ENCODE peak calls at places on chromosomes 6 and 20, in eight cellular contexts. G is stomach, J is Panc1, O is upper lobe of left lung, X is esophagus muscularis mucosa, I is transverse colon, A is HL-60, U is suprapubic skin. P is an unnamed sample.

GRCh38 chr6:167858086-167858591 is 31.4 kb downstream of the AFDN start:
- DNase-seq in I (no peak), J (no peak), U (no peak), X (no peak), A (no peak), G (no peak), O (no peak), P (no peak)

GRCh38 chr6:36184311-36184710 is 12.2 kb upstream of the BRPF3 start:
- DNase-seq in O (no peak), X (no peak), J (no peak), I (no peak), U (no peak), G (no peak), A (no peak), P (no peak)

GRCh38 chr20:25009218-25010145 is 16.9 kb upstream of the APMAP start:
- DNase-seq in J (no peak), A (no peak), X (no peak), U (peak), O (peak), G (no peak), I (peak), P (peak)

GRCh38 chr6:56663344-56663743 is 20.7 kb upstream of the DST start:
- DNase-seq in I (peak), J (peak), O (no peak), U (no peak), G (no peak), X (no peak), A (no peak), P (no peak)

GRCh38 chr6:25122001-25122400 is 157.2 kb upstream of the CARMIL1 start:
- DNase-seq in X (no peak), I (no peak), A (no peak), U (no peak), O (no peak), J (no peak), G (no peak), P (no peak)

GRCh38 chr6:44667668-44668390 is 280.3 kb downstream of the CDC5L start:
- DNase-seq in O (no peak), A (peak), U (no peak), J (peak), G (peak), X (no peak), I (peak), P (no peak)

GRCh38 chr6:143805832-143806281 is 37.3 kb upstream of the LTV1 start:
- DNase-seq in O (no peak), I (no peak), A (no peak), U (no peak), X (no peak), J (no peak), G (no peak), P (no peak)

GRCh38 chr20:40997116-40997515 is 31.5 kb upstream of the TOP1 start:
- DNase-seq in J (no peak), A (no peak), I (no peak), G (no peak), U (no peak), O (no peak), X (peak), P (no peak)

GRCh38 chr20:49447946-49448809 is 34.3 kb downstream of the KCNB1 start:
- DNase-seq in G (no peak), I (no peak), A (no peak), X (no peak), U (peak), J (no peak), O (no peak), P (no peak)

GRCh38 chr6:17932362-17932852 is 55.0 kb downstream of the KIF13A start:
- DNase-seq in X (no peak), I (no peak), A (peak), O (peak), G (no peak), J (no peak), U (no peak), P (no peak)

GRCh38 chr6:46419576-46420002 is 71.7 kb downstream of the RCAN2 start:
- DNase-seq in U (no peak), A (peak), J (peak), X (no peak), I (peak), G (peak), O (peak), P (no peak)

GRCh38 chr6:106339334-106340029 is 13.9 kb upstream of the ATG5 start:
- DNase-seq in J (peak), A (peak), I (peak), O (peak), X (no peak), G (peak), U (no peak), P (no peak)

GRCh38 chr6:144248003-144248402 is 37.1 kb upstream of the UTRN start:
- DNase-seq in I (no peak), A (no peak), G (no peak), X (no peak), U (no peak), O (no peak), J (no peak), P (no peak)

GRCh38 chr20:62430871-62431447 is 3.6 kb upstream of the RBBP8NL start:
- DNase-seq in I (no peak), A (no peak), G (no peak), X (no peak), J (no peak), U (no peak), O (no peak), P (no peak)

GRCh38 chr20:38579219-38579618 is 1.8 kb upstream of the ADIG start:
- DNase-seq in O (no peak), U (no peak), G (no peak), I (no peak), A (no peak), X (no peak), J (no peak), P (no peak)

GRCh38 chr20:43725666-43726065 is 1.1 kb downstream of the GTSF1L start:
- DNase-seq in G (no peak), U (no peak), J (no peak), X (no peak), O (no peak), I (no peak), A (no peak), P (no peak)

GRCh38 chr6:99492137-99492536 is 23.1 kb downstream of the USP45 start:
- DNase-seq in O (no peak), I (no peak), J (no peak), G (no peak), A (no peak), U (no peak), X (no peak), P (no peak)

GRCh38 chr6:133613231-133613630 is 275.7 kb upstream of the TCF21 start:
- DNase-seq in X (no peak), O (no peak), U (no peak), J (no peak), A (no peak), G (no peak), I (no peak), P (no peak)

GRCh38 chr20:42483694-42484303 is 705.9 kb downstream of the PTPRT start:
- DNase-seq in X (no peak), G (no peak), O (peak), I (peak), J (no peak), A (peak), U (no peak), P (no peak)

GRCh38 chr6:36839819-36840379 is 655 bp upstream of the CPNE5 start:
- DNase-seq in G (peak), X (no peak), U (no peak), I (no peak), A (peak), J (no peak), O (no peak), P (peak)

GRCh38 chr20:42775037-42775436 is 414.7 kb downstream of the PTPRT start:
- DNase-seq in O (no peak), A (no peak), G (no peak), J (no peak), U (no peak), X (no peak), I (no peak), P (no peak)

GRCh38 chr20:18481596-18481995 is 14.4 kb downstream of the POLR3F start:
- DNase-seq in O (no peak), A (no peak), J (no peak), G (no peak), X (no peak), I (no peak), U (no peak), P (no peak)

GRCh38 chr6:32190054-32190945 is at the start of gene PBX2:
- DNase-seq in O (peak), A (peak), I (peak), X (peak), G (peak), J (no peak), U (peak), P (peak)

GRCh38 chr6:32190946-32191677 is 1.1 kb upstream of the PBX2 start:
- DNase-seq in U (no peak), A (no peak), G (no peak), X (no peak), O (no peak), J (no peak), I (no peak), P (no peak)

GRCh38 chr6:32191696-32192607 is 491 bp downstream of the GPSM3 start:
- DNase-seq in I (no peak), X (no peak), J (no peak), A (no peak), G (no peak), O (no peak), U (no peak), P (peak)

GRCh38 chr6:32194388-32194787 is 1.9 kb upstream of the GPSM3 start:
- DNase-seq in I (no peak), O (no peak), J (no peak), U (no peak), X (no peak), A (no peak), G (no peak), P (no peak)

DNA sequence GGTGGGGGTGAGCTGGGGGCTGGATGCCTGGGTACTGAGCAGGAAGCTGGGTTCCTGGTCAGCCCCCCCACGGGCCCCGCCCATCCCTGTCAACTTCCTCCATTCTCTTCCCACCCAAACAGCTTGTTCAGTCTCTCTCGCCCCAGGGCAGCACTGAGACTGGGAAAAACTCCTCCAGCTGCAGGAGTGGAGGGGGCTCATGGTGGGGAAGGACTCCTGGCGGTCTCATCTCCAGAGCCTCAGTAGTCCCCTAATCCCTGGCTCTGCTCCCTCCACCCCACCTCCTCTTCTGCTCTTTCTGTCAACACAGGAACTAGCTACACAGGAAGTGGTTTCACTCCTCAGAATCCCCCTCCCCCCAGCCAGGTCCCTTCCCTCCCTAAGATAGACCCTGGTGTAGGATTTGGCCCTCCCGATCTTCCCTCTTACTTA is at the start of gene GPSM3:
- DNase-seq in O (peak), X (no peak), I (peak), U (no peak), J (no peak), G (peak), A (peak), P (peak)
- TF ChIP-seq POLR2AphosphoS5 in O (peak), X (no peak), I (peak), U (no peak), J (no peak), G (no peak), A (peak), P (peak)

DNA sequence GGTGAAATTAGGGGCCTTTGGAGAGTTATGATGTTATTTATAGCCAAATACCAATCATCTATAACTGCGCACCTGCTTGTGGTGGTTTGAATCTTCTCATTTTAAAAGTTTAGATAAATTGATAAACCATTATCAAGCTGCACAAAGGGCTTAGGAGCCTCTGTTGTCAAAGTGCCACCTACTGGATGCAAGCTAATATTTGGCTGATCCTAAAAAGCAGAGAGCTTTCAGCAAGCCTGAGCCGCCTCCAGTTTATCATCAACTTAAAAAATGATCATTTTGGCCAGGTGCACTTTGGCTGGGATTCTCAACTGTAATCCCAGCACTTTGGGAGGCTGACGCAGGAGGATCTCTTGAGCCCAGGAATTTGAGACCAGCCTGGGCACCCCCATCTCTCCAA is 58.5 kb upstream of the ATXN1 start:
- DNase-seq in G (no peak), O (no peak), U (no peak), J (peak), I (no peak), X (no peak), A (no peak), P (no peak)
- TF ChIP-seq CTCF in G (no peak), O (no peak), U (no peak), J (peak), I (no peak), X (peak), A (no peak), P (peak)

DNA sequence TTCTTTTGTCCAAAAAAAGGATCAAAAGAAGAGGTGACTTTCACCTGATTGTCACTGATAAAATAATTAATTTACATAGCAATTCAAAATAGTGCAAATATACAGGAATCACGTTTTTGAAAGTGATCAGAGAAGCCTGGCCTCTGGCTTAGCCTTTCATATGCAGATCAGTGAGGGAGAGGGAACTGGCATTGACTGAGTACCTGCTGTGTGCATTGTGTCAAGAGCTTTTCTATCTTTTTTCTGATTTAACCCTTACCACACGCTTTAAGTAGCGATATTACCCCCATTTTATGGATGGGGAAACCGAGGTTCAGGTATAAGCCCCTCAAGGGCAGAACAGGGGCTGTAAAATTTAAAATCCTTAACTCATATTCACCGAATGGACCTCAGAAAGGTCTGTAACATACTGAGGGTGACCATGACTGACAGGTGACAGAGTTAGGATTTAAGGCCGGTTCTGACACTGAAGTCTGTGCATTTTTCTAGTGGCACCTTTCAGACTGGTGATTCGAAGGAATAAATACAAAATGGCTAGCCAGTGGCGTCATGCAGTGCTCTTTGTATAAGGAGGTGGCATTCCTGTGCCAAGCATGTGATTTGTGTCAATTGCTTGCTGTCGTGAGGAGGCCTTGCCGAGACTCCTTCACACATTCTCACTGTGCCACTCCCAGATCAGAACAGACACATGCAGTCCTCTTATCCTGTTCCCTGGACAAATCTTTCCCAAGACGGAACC is 310.2 kb downstream of the TSHZ2 start:
- DNase-seq in G (no peak), X (no peak), I (no peak), J (no peak), A (no peak), O (no peak), U (no peak), P (no peak)
- TF ChIP-seq POLR2AphosphoS5 in G (no peak), X (no peak), I (no peak), J (no peak), A (no peak), O (no peak), U (no peak), P (no peak)

DNA sequence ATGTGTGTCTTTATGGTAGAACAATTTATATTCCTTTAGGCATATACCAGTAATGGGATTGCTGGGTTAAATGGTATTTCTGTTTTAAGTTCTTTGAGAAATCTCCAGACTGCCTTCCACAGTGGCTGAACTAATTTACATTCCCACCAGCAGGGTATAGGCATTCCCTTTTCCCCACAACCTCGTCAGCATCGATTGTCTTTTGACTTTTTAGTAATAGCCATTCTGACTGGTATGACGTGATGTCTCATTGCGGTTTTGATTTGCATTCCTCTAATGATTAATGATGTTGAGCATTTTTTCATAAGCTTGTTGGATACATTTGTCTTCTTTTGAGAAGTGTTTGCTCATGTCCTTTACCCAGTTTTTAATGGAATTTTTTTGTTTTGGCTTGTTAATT is 5.3 kb upstream of the TASP1 start:
- DNase-seq in J (no peak), A (no peak), U (no peak), G (no peak), I (no peak), X (no peak), O (no peak), P (no peak)
- TF ChIP-seq CTCF in J (no peak), A (no peak), U (no peak), G (no peak), I (no peak), X (no peak), O (no peak), P (no peak)

GRCh38 chr6:126181173-126181741 is 158.7 kb upstream of the CENPW start:
- DNase-seq in O (no peak), U (no peak), J (no peak), G (no peak), I (no peak), X (no peak), A (no peak), P (no peak)

GRCh38 chr6:126181890-126182289 is 158.0 kb upstream of the CENPW start:
- DNase-seq in G (no peak), J (no peak), O (no peak), U (no peak), X (no peak), A (no peak), I (no peak), P (no peak)

GRCh38 chr6:126176266-126176665 is 163.6 kb upstream of the CENPW start:
- DNase-seq in X (no peak), G (no peak), U (no peak), A (peak), J (no peak), O (no peak), I (no peak), P (no peak)

GRCh38 chr6:126182650-126183311 is 157.1 kb upstream of the CENPW start:
- DNase-seq in I (no peak), J (no peak), O (no peak), X (no peak), G (no peak), A (no peak), U (no peak), P (no peak)

DNA sequence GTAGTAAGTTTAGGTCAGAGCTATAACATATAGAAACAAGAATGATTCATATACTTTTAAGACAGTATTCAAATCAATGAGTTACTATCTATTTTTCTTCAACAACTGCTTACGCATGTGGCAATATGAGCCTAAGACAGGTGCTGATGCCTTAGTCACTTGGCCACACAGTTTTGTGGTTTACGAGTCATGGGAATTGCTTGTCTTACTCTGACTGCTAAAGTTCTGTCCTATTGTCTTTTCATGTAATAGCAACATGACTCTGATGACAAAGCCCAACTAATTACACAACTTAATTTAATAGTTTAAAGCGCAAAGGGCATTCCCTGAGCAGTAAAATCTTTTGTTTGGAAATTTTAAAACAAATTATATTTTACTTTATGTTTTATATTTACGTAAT is 159.3 kb upstream of the CENPW start:
- DNase-seq in I (no peak), A (peak), X (no peak), G (no peak), U (no peak), O (no peak), J (peak), P (no peak)
- TF ChIP-seq POLR2AphosphoS5 in I (no peak), A (no peak), X (no peak), G (no peak), U (no peak), O (no peak), J (no peak), P (no peak)

DNA sequence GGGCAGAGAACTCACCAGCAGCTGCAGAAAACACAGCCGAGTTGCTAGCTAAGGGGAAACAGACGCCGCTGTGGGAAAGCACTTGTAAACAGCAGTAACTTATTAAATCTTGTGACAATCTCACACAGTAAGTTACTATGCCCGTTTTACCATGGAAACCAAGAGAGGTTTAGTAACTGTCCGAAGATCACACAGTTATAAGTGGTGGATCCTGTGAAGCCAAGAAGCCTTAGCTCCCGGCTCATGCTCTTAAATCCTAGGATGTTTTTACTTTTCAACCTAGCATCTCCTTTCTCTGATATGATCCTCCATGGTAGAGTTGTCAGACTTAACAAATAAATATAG is 1.5 kb upstream of the SULF2 start:
- DNase-seq in I (no peak), X (no peak), G (no peak), J (no peak), U (no peak), A (no peak), O (no peak), P (no peak)
- TF ChIP-seq CTCF in I (no peak), X (no peak), G (no peak), J (no peak), U (no peak), A (no peak), O (no peak), P (no peak)

DNA sequence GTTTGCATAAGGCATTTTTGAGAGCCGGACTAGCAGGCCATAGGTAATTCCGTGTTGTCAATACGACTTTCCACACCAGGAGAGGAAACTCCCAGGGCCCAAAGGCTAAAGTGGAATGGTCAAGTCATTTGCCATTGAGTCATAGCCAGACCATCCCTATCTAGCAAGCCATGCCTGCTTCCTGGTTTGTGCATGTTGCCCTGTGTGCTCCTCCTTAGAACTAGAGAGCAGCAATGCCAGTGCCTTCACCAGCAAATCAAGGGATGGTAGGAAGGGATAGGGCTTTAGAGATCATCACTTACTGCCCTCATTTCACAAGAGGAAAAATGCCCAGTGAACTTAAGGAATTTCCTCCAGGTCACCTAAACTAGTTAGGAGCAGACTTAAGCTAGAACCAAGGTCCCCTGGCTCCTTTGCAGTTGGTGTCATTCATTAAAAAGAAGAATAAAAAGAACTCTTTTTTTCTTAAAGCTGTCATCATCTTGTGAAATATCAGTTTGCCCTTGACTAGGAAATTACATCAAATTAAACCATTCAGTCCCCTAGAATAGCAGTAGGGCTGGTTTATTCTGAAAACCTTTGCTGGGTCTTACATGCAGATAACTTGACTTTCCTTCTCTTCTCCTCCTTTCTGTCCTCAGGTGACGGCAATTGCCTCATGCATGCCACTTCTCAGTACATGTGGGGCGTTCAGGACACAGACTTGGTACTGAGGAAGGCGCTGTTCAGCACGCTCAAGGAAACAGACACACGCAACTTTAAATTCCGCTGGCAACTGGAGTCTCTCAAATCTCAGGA is 7.3 kb downstream of the TNFAIP3 start:
- DNase-seq in O (peak), A (peak), X (no peak), U (no peak), I (peak), G (peak), J (no peak), P (no peak)
- TF ChIP-seq POLR2AphosphoS5 in O (peak), A (no peak), X (no peak), U (no peak), I (peak), G (no peak), J (no peak), P (no peak)

P was measured in spleen.